ENCODE peak calls at places on chromosomes 5 and 9, in four cellular contexts. I is choroid plexus epithelial cell; Y is CD8-positive, alpha-beta T cell; U is brain microvascular endothelial cell. K is an unnamed sample.

GRCh38 chr5:108765647-108766046 is 17.9 kb downstream of the FER start:
- DNase-seq in I (no peak), Y (no peak), U (no peak), K (no peak)

GRCh38 chr5:102481044-102481715 is 17.6 kb downstream of the SLCO6A1 start:
- DNase-seq in I (peak; percentile 6), Y (no peak), U (no peak), K (no peak)

GRCh38 chr5:171776747-171777419 is 8.7 kb upstream of the SMIM23 start:
- DNase-seq in I (no peak), Y (no peak), U (no peak), K (peak; percentile 32)

GRCh38 chr9:98564714-98565113 is 144.0 kb downstream of the GABBR2 start:
- DNase-seq in I (no peak), Y (no peak), U (no peak), K (no peak)

GRCh38 chr9:126398403-126399058 is 71.9 kb downstream of the MVB12B start:
- DNase-seq in I (peak; percentile 70), Y (peak; percentile 81), U (peak; percentile 51), K (peak; percentile 93)

GRCh38 chr9:6080154-6080716 is 64.8 kb upstream of the RANBP6 start:
- DNase-seq in I (peak; percentile 93), Y (peak; percentile 69), U (peak; percentile 72), K (peak; percentile 91)

GRCh38 chr9:99050924-99051323 is 54.0 kb upstream of the TGFBR1 start:
- DNase-seq in I (no peak), Y (no peak), U (no peak), K (no peak)

GRCh38 chr5:52989025-52989780 is at the start of gene ITGA2:
- DNase-seq in I (peak; percentile 54), Y (peak; percentile 10), U (peak; percentile 36), K (peak; percentile 84)

GRCh38 chr5:151212361-151212899 is 11.5 kb downstream of the CCDC69 start:
- DNase-seq in I (no peak), Y (no peak), U (no peak), K (peak; percentile 19)

GRCh38 chr9:2276296-2276695 is 261.1 kb downstream of the SMARCA2 start:
- DNase-seq in I (no peak), Y (no peak), U (no peak), K (no peak)

GRCh38 chr5:156208271-156208670 is 118.7 kb upstream of the SGCD start:
- DNase-seq in I (peak; percentile 1), Y (no peak), U (no peak), K (no peak)

GRCh38 chr5:1125030-1125357 is 13.1 kb upstream of the SLC12A7 start:
- DNase-seq in I (peak; percentile 49), Y (no peak), U (no peak), K (no peak)

GRCh38 chr9:112299514-112299913 is 33.9 kb downstream of the PTBP3 start:
- DNase-seq in I (peak; percentile 76), Y (no peak), U (peak; percentile 43), K (no peak)

GRCh38 chr5:169331292-169331852 is 30.4 kb upstream of the SLIT3 start:
- DNase-seq in I (no peak), Y (no peak), U (no peak), K (no peak)

GRCh38 chr5:98843481-98843880 is 70.0 kb downstream of the RGMB start:
- DNase-seq in I (no peak), Y (no peak), U (no peak), K (no peak)

GRCh38 chr5:126098330-126099017 is 324.7 kb upstream of the GRAMD2B start:
- DNase-seq in I (peak; percentile 41), Y (no peak), U (peak; percentile 62), K (no peak)

GRCh38 chr5:119453045-119453383 is 717 bp downstream of the HSD17B4 start:
- DNase-seq in I (peak; percentile 34), Y (no peak), U (peak; percentile 12), K (no peak)

GRCh38 chr5:154249786-154250185 is 59.3 kb downstream of the GALNT10 start:
- DNase-seq in I (no peak), Y (no peak), U (no peak), K (no peak)

GRCh38 chr9:33263131-33263935 is 1.2 kb downstream of the BAG1 start:
- DNase-seq in I (peak; percentile 29), Y (peak; percentile 16), U (peak; percentile 7), K (no peak)

GRCh38 chr5:44332360-44332971 is 56.8 kb downstream of the FGF10 start:
- DNase-seq in I (peak; percentile 61), Y (no peak), U (peak; percentile 0), K (no peak)

GRCh38 chr5:177537389-177538361 is 16.7 kb downstream of the FAM193B start:
- DNase-seq in I (peak; percentile 78), Y (no peak), U (peak; percentile 78), K (peak; percentile 90)

GRCh38 chr5:60827201-60827600 is 16.9 kb downstream of the ELOVL7 start:
- DNase-seq in I (no peak), Y (no peak), U (no peak), K (no peak)

GRCh38 chr5:82174128-82174918 is 103.8 kb downstream of the RPS23 start:
- DNase-seq in I (peak; percentile 84), Y (peak; percentile 59), U (peak; percentile 53), K (no peak)

GRCh38 chr5:16271851-16272250 is 92.3 kb upstream of the MARCHF11 start:
- DNase-seq in I (no peak), Y (no peak), U (no peak), K (no peak)

GRCh38 chr5:159965031-159965837 is 43.7 kb upstream of the TTC1 start:
- DNase-seq in I (peak; percentile 74), Y (peak; percentile 8), U (peak; percentile 46), K (no peak)

GRCh38 chr5:132451387-132451786 is 39.2 kb downstream of the IRF1 start:
- DNase-seq in I (no peak), Y (no peak), U (no peak), K (no peak)

GRCh38 chr5:142805339-142805738 is 35.2 kb downstream of the ARHGAP26 start:
- DNase-seq in I (no peak), Y (no peak), U (no peak), K (no peak)

GRCh38 chr5:142801495-142801871 is 31.3 kb downstream of the ARHGAP26 start:
- DNase-seq in I (no peak), Y (no peak), U (no peak), K (no peak)

GRCh38 chr5:142800776-142801494 is 30.8 kb downstream of the ARHGAP26 start:
- DNase-seq in I (no peak), Y (peak; percentile 51), U (no peak), K (no peak)

GRCh38 chr5:142806769-142807377 is 36.7 kb downstream of the ARHGAP26 start:
- DNase-seq in I (no peak), Y (no peak), U (no peak), K (no peak)

GRCh38 chr5:142803428-142804111 is 33.4 kb downstream of the ARHGAP26 start:
- DNase-seq in I (peak; percentile 76), Y (no peak), U (peak; percentile 94), K (no peak)
- TF ChIP-seq CTCF in I (no peak), Y (no peak), U (no peak), K (no peak)

GRCh38 chr9:79609468-79610018 is 37.8 kb downstream of the TLE4 start:
- DNase-seq in I (no peak), Y (no peak), U (no peak), K (no peak)

GRCh38 chr9:79613145-79613544 is 41.4 kb downstream of the TLE4 start:
- DNase-seq in I (no peak), Y (no peak), U (no peak), K (no peak)

GRCh38 chr9:79610019-79610760 is 38.4 kb downstream of the TLE4 start:
- DNase-seq in I (no peak), Y (no peak), U (peak; percentile 4), K (no peak)

GRCh38 chr9:79615038-79615437 is 43.3 kb downstream of the TLE4 start:
- DNase-seq in I (no peak), Y (no peak), U (no peak), K (no peak)

DNA sequence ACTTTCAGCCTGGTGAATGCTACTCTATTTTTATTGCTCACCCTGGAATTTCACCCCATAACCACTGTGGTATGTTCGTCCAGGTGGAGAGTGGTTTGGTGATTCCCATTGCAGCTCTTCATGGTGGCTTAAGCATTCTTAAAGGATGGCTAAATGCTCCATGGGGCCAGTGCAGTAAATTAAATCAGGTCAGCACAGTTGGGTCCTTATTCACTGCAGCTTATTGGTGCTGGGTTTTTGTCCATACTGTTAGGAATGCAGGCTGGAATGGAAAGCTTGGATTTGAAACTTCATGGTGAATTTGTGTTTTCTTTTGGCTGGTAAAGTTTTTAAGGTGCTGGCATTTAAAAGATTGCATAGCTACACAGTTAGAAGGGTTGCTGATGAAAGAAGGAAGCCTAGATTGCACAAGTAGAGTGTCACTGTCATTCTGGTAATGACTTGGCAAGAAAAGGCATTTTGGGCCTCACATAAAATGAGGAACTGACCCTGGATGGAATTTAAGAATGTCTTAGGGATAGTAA is 39.4 kb downstream of the TLE4 start:
- DNase-seq in I (peak; percentile 93), Y (no peak), U (peak; percentile 81), K (no peak)
- TF ChIP-seq CTCF in I (no peak), Y (no peak), U (no peak), K (no peak)

GRCh38 chr5:113683211-113683610 is 169.7 kb downstream of the YTHDC2 start:
- DNase-seq in I (no peak), Y (no peak), U (no peak), K (no peak)

GRCh38 chr5:113680534-113680933 is 167.0 kb downstream of the YTHDC2 start:
- DNase-seq in I (peak; percentile 15), Y (no peak), U (no peak), K (no peak)

GRCh38 chr5:113686599-113686998 is 173.1 kb downstream of the YTHDC2 start:
- DNase-seq in I (no peak), Y (no peak), U (no peak), K (no peak)

GRCh38 chr5:113678924-113679575 is 165.6 kb downstream of the YTHDC2 start:
- DNase-seq in I (peak; percentile 70), Y (no peak), U (peak; percentile 23), K (no peak)

DNA sequence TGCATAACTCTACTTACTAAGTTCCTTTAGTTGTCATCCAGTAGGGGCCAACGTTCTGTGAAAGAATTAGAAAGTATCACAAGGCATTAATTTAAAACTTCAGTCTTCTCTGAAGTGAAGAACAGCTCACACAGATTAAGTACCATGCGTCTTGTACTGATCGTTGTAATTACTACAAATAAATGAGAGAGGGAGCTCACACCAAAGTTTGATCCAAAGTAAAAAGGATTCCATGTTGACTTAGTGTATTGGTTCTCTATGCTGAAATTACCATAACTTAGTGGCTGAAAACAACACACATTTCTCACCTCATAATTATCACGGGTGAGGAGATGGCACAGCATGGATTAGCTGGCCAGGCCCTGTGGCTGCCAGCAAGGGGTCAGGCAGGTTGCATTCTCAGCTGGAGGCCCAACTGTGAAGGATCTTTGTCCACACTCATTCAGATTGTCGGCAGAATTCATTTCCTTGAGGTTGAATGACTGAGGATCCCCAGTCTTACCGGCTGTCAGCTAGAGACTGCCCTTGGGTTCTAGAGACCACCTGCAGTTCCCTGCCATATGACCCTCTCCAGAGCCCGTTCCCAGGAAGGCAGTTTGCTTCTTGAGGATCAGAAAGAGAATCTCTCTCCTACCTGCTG is 169.1 kb downstream of the YTHDC2 start:
- DNase-seq in I (peak; percentile 22), Y (no peak), U (no peak), K (no peak)
- TF ChIP-seq CTCF in I (peak; percentile 21), Y (no peak), U (no peak), K (peak; percentile 48)

GRCh38 chr5:62308439-62308838 is 2.4 kb downstream of the KIF2A start:
- DNase-seq in I (no peak), Y (no peak), U (no peak), K (no peak)

GRCh38 chr5:62306494-62307363 is 723 bp downstream of the KIF2A start:
- DNase-seq in I (peak; percentile 52), Y (peak; percentile 57), U (peak; percentile 14), K (peak; percentile 89)

GRCh38 chr5:62307364-62307689 is 1.3 kb downstream of the KIF2A start:
- DNase-seq in I (no peak), Y (no peak), U (no peak), K (no peak)

GRCh38 chr5:62305358-62305714 is 670 bp upstream of the KIF2A start:
- DNase-seq in I (no peak), Y (no peak), U (no peak), K (no peak)

GRCh38 chr5:62305715-62306493 is at the start of gene KIF2A:
- DNase-seq in I (peak; percentile 93), Y (peak; percentile 91), U (peak; percentile 84), K (peak; percentile 97)
- TF ChIP-seq CTCF in I (peak; percentile 9), Y (no peak), U (no peak), K (peak; percentile 16)